ENCODE peak calls at places on chromosome 3, in ten cellular contexts. Q, N, M, G, L, W, Z, P, A and F are unnamed samples.

GRCh38 chr3:99012051-99012450 is 110.6 kb upstream of the DCBLD2 start:
- DNase-seq in G (no peak), N (no peak), Q (no peak), M (no peak), W (no peak), P (no peak), Z (no peak), A (peak; percentile 92), L (no peak), F (no peak)

GRCh38 chr3:153070153-153070868 is 91.7 kb upstream of the RAP2B start:
- DNase-seq in A (no peak), Q (no peak), L (no peak), M (no peak), G (no peak), Z (no peak), P (peak; percentile 25), W (no peak), N (no peak), F (no peak)

GRCh38 chr3:185658504-185658912 is 72.4 kb downstream of the SENP2 start:
- DNase-seq in M (no peak), L (no peak), Z (peak; percentile 74), N (no peak), G (no peak), A (peak; percentile 86), P (peak; percentile 13), Q (no peak), W (no peak), F (no peak)

GRCh38 chr3:117507958-117508357 is 798.4 kb downstream of the TUSC7 start:
- DNase-seq in M (no peak), Q (no peak), L (no peak), A (no peak), G (no peak), P (no peak), N (no peak), Z (no peak), W (no peak), F (no peak)

GRCh38 chr3:185931777-185932176 is 6.0 kb downstream of the TRA2B start:
- DNase-seq in Z (no peak), P (no peak), W (no peak), Q (no peak), N (no peak), A (no peak), M (no peak), G (no peak), L (no peak), F (no peak)

GRCh38 chr3:28476194-28476593 is 127.6 kb upstream of the AZI2 start:
- DNase-seq in Z (no peak), A (peak; percentile 41), N (no peak), M (peak; percentile 54), W (no peak), Q (no peak), L (no peak), P (peak; percentile 18), G (no peak), F (no peak)

GRCh38 chr3:9770276-9770812 is 597 bp upstream of the CAMK1 start:
- DNase-seq in G (no peak), Q (no peak), W (no peak), Z (peak; percentile 99), L (no peak), N (no peak), A (no peak), P (no peak), M (no peak), F (no peak)

GRCh38 chr3:2303567-2303966 is 204.9 kb downstream of the CNTN4 start:
- DNase-seq in Q (no peak), N (no peak), P (no peak), A (peak; percentile 38), M (no peak), Z (no peak), L (no peak), W (no peak), G (no peak), F (peak; percentile 60)

GRCh38 chr3:9184464-9184835 is 65.0 kb downstream of the SRGAP3 start:
- DNase-seq in G (no peak), P (no peak), Z (no peak), L (no peak), Q (no peak), W (no peak), N (no peak), M (no peak), A (no peak), F (no peak)

GRCh38 chr3:5271061-5271683 is 83.7 kb downstream of the EDEM1 start:
- DNase-seq in M (no peak), L (no peak), N (no peak), W (no peak), P (no peak), Q (no peak), G (no peak), Z (no peak), A (no peak), F (no peak)

GRCh38 chr3:94414412-94414811 is 351.6 kb downstream of the NSUN3 start:
- DNase-seq in L (no peak), M (no peak), Z (no peak), N (no peak), Q (no peak), W (no peak), G (no peak), P (no peak), A (no peak), F (no peak)

GRCh38 chr3:50126287-50127211 is 28.6 kb upstream of the SEMA3F start:
- DNase-seq in Z (no peak), Q (no peak), W (no peak), A (peak; percentile 47), P (no peak), M (no peak), L (no peak), G (no peak), N (no peak), F (peak; percentile 60)

GRCh38 chr3:17810759-17811158 is 68.3 kb upstream of the TBC1D5 start:
- DNase-seq in P (no peak), L (no peak), N (no peak), M (no peak), G (no peak), A (peak; percentile 10), Z (no peak), Q (no peak), W (no peak), F (no peak)

GRCh38 chr3:32442766-32443165 is 51.1 kb downstream of the CMTM7 start:
- DNase-seq in G (no peak), Q (no peak), W (no peak), N (no peak), L (no peak), A (no peak), M (no peak), P (no peak), Z (no peak), F (no peak)

GRCh38 chr3:63159764-63160163 is 118.3 kb upstream of the SYNPR start:
- DNase-seq in L (no peak), A (no peak), W (no peak), Z (no peak), Q (no peak), N (no peak), G (no peak), P (no peak), M (no peak), F (no peak)

GRCh38 chr3:104556372-104557078 is 810.2 kb upstream of the ALCAM start:
- DNase-seq in A (no peak), N (no peak), W (no peak), M (no peak), P (no peak), L (no peak), G (no peak), Q (no peak), Z (no peak), F (no peak)

GRCh38 chr3:141388823-141389617 is 20.7 kb downstream of the ZBTB38 start:
- DNase-seq in L (no peak), A (no peak), P (no peak), G (no peak), N (no peak), Z (no peak), Q (no peak), M (no peak), W (no peak), F (no peak)

GRCh38 chr3:16522820-16523219 is 9.3 kb upstream of the RFTN1 start:
- DNase-seq in W (no peak), L (no peak), N (no peak), M (no peak), G (no peak), P (no peak), Q (no peak), Z (no peak), A (no peak), F (no peak)

GRCh38 chr3:148998715-148999413 is 7.5 kb downstream of the GYG1 start:
- DNase-seq in N (no peak), M (no peak), A (no peak), G (no peak), Z (no peak), P (no peak), L (no peak), W (no peak), Q (no peak), F (no peak)

GRCh38 chr3:71779674-71780377 is 5.1 kb downstream of the PROK2 start:
- DNase-seq in M (no peak), G (no peak), P (no peak), N (no peak), W (no peak), Q (no peak), Z (no peak), L (no peak), A (no peak), F (no peak)

GRCh38 chr3:134376385-134376765 is 2.1 kb upstream of the AMOTL2 start:
- DNase-seq in P (no peak), G (no peak), A (no peak), N (no peak), Z (peak; percentile 11), L (no peak), W (no peak), Q (no peak), M (no peak), F (no peak)

GRCh38 chr3:170572665-170573253 is 13.1 kb downstream of the SLC7A14 start:
- DNase-seq in P (no peak), M (no peak), Q (no peak), N (no peak), A (peak; percentile 71), G (no peak), L (peak; percentile 14), W (no peak), Z (no peak), F (no peak)

GRCh38 chr3:74000715-74001114 is 376.0 kb upstream of the PDZRN3 start:
- DNase-seq in Q (no peak), L (no peak), P (no peak), N (no peak), A (no peak), G (no peak), W (no peak), Z (no peak), M (no peak), F (no peak)

GRCh38 chr3:46933261-46933660 is 43.3 kb downstream of the CCDC12 start:
- DNase-seq in M (no peak), N (no peak), P (no peak), G (no peak), A (no peak), Q (no peak), L (no peak), Z (no peak), W (no peak), F (no peak)

GRCh38 chr3:142916611-142917010 is 27.7 kb upstream of the PCOLCE2 start:
- DNase-seq in G (no peak), W (no peak), Q (no peak), P (no peak), Z (no peak), N (no peak), L (no peak), A (no peak), M (no peak), F (no peak)

GRCh38 chr3:49017229-49017615 is 1.2 kb downstream of the DALRD3 start:
- DNase-seq in M (no peak), Q (no peak), Z (no peak), L (no peak), N (no peak), P (no peak), G (no peak), A (no peak), W (no peak), F (no peak)

GRCh38 chr3:49132073-49132436 is 795 bp downstream of the LAMB2 start:
- DNase-seq in P (no peak), W (no peak), G (no peak), M (no peak), Z (no peak), Q (no peak), A (no peak), L (no peak), N (no peak), F (no peak)

GRCh38 chr3:10772230-10773161 is 43.5 kb upstream of the SLC6A11 start:
- DNase-seq in L (no peak), Q (no peak), Z (no peak), G (no peak), A (no peak), P (peak; percentile 37), N (no peak), M (no peak), W (peak; percentile 29), F (peak; percentile 53)